ENCODE peak calls at places on chromosomes 12 and 14, in four cellular contexts. L is H1, Z is tibial nerve, X is upper lobe of left lung. S is an unnamed sample.

GRCh38 chr12:66550626-66551025 is 128.2 kb downstream of the GRIP1 start:
- DNase-seq in L (no peak), Z (no peak), X (no peak), S (no peak)

GRCh38 chr14:51697848-51698247 is 46.1 kb downstream of the FRMD6 start:
- DNase-seq in L (no peak), Z (no peak), X (no peak), S (no peak)

GRCh38 chr12:80316141-80316700 is 127.8 kb upstream of the PTPRQ start:
- DNase-seq in L (no peak), Z (no peak), X (no peak), S (no peak)

GRCh38 chr12:6772331-6772695 is at the start of gene LAG3:
- DNase-seq in L (no peak), Z (no peak), X (no peak), S (peak; percentile 38)

GRCh38 chr14:22555573-22556011 is 33.4 kb downstream of the DAD1 start:
- DNase-seq in L (no peak), Z (no peak), X (no peak), S (no peak)

GRCh38 chr12:116982721-116983502 is 72.2 kb downstream of the FBXW8 start:
- DNase-seq in L (no peak), Z (no peak), X (no peak), S (no peak)

GRCh38 chr12:55653031-55653430 is 16.3 kb downstream of the OR10P1 start:
- DNase-seq in L (no peak), Z (no peak), X (no peak), S (no peak)

GRCh38 chr14:23123419-23123818 is 4.4 kb upstream of the CEBPE start:
- DNase-seq in L (no peak), Z (no peak), X (peak; percentile 78), S (peak; percentile 90)

GRCh38 chr12:82880442-82880901 is 193.8 kb downstream of the TMTC2 start:
- DNase-seq in L (no peak), Z (no peak), X (no peak), S (no peak)

GRCh38 chr12:57522887-57523705 is 472 bp downstream of the MBD6 start:
- DNase-seq in L (peak; percentile 65), Z (peak; percentile 43), X (peak; percentile 73), S (peak; percentile 54)

GRCh38 chr14:97706814-97707213 is 909.6 kb downstream of the VRK1 start:
- DNase-seq in L (no peak), Z (no peak), X (no peak), S (no peak)

GRCh38 chr14:61502459-61503093 is 181.2 kb downstream of the PRKCH start:
- DNase-seq in L (no peak), Z (no peak), X (no peak), S (no peak)

GRCh38 chr12:131755305-131756113 is 44.6 kb downstream of the SFSWAP start:
- DNase-seq in L (no peak), Z (no peak), X (no peak), S (no peak)

GRCh38 chr12:92648242-92649031 is 54.4 kb upstream of the PLEKHG7 start:
- DNase-seq in L (no peak), Z (no peak), X (no peak), S (no peak)

GRCh38 chr12:111748867-111749266 is 17.9 kb upstream of the ALDH2 start:
- DNase-seq in L (no peak), Z (no peak), X (no peak), S (no peak)

GRCh38 chr14:39491134-39491541 is 58.9 kb upstream of the FBXO33 start:
- DNase-seq in L (peak; percentile 46), Z (no peak), X (no peak), S (no peak)

GRCh38 chr14:68780358-68781160 is 12.3 kb downstream of the ZFP36L1 start:
- DNase-seq in L (no peak), Z (peak; percentile 33), X (peak; percentile 59), S (peak; percentile 68)

GRCh38 chr14:73211251-73211650 is 26.1 kb upstream of the PAPLN start:
- DNase-seq in L (no peak), Z (no peak), X (no peak), S (no peak)

GRCh38 chr12:21906919-21907642 is 34.1 kb downstream of the ABCC9 start:
- DNase-seq in L (no peak), Z (no peak), X (no peak), S (no peak)

GRCh38 chr12:78530065-78530765 is 334.4 kb upstream of the SYT1 start:
- DNase-seq in L (no peak), Z (no peak), X (no peak), S (no peak)

DNA sequence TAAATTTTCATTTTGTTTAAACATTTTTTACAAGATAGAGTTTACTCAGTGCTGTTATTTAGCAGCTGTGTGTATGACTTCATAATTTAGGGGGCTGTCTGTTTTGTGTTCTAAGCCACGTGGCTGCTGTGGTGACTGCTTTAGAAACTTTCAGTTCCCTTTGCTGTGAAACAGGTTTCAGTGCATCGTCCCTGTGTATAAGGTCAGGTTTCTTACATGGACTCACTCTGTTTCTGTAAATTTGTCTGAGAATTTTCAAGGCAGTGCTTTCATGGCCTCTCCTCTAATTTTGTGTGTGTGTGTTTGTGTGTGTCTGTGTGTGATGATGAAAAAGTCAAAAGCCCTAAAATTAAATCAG is 32.4 kb downstream of the BICD1 start:
- DNase-seq in L (no peak), Z (peak; percentile 16), X (no peak), S (peak; percentile 46)
- TF ChIP-seq POLR2A in L (no peak), Z (no peak), X (no peak), S (no peak)

GRCh38 chr12:75714462-75715322 is 203.3 kb upstream of the KRR1 start:
- DNase-seq in L (no peak), Z (no peak), X (no peak), S (no peak)

GRCh38 chr12:75713434-75713833 is 202.0 kb upstream of the KRR1 start:
- DNase-seq in L (no peak), Z (no peak), X (no peak), S (no peak)

GRCh38 chr12:75711276-75711675 is 199.9 kb upstream of the KRR1 start:
- DNase-seq in L (no peak), Z (no peak), X (no peak), S (no peak)

GRCh38 chr12:75710361-75711069 is 199.1 kb upstream of the KRR1 start:
- DNase-seq in L (no peak), Z (no peak), X (no peak), S (no peak)

DNA sequence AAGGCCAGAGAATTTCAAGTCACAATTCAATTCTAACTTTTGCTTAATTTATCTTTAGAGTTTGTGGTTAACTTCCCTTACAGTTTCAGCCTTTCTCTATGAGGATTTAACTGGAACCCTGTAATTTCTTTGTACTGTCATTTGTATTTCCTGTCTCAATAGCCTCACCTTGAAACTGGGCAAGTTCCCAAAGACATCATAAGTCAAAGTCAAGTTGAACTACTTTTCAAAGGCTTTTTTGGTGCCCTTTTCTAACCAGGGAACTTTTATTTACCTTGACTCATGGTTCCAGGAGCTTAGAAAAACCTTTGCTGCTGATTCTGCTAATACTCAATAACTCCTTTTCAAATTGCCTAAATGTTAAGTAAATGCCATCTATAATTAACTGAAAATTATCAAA is 200.8 kb upstream of the KRR1 start:
- DNase-seq in L (no peak), Z (no peak), X (no peak), S (no peak)
- TF ChIP-seq EP300 in L (no peak), Z (no peak), X (no peak), S (no peak)

DNA sequence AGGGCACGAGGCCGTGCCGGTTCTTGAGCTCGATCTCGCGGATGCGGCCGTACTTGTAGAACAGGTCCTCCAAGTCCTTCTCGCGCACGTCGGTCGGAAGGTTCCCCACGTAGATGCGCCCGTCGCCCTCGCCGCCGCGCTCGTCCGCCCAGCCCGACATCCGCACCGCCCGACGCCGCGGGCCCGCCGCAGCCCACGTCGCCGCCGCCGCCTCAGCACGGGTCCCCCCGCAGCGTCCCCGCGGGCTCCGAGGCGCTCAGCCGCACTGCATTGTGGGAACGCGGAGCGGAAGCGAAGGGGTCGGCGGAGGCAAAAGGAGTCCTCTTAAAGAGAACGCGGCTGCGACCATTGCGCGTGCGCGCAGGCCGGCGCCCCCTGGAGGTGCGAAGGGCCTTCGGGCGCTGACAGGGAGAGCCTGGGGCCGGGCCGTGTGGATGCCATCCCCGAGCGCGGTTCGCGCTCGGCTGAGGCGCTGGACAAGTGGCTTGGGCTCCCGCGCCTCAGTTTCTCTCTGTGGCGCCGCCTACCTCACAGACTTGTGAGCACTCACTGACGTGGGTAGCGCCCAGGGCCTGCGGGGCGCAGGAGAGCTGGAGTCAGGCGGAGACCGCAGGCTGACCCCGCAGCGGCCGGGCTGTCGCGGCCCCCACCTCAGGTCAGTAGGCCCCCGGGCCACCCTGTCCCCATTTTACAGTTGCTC is at the start of gene SRSF9:
- DNase-seq in L (peak; percentile 99), Z (peak; percentile 90), X (peak; percentile 97), S (peak; percentile 96)
- TF ChIP-seq POLR2A in L (peak; percentile 89), Z (peak; percentile 61), X (peak; percentile 70), S (peak; percentile 51)

DNA sequence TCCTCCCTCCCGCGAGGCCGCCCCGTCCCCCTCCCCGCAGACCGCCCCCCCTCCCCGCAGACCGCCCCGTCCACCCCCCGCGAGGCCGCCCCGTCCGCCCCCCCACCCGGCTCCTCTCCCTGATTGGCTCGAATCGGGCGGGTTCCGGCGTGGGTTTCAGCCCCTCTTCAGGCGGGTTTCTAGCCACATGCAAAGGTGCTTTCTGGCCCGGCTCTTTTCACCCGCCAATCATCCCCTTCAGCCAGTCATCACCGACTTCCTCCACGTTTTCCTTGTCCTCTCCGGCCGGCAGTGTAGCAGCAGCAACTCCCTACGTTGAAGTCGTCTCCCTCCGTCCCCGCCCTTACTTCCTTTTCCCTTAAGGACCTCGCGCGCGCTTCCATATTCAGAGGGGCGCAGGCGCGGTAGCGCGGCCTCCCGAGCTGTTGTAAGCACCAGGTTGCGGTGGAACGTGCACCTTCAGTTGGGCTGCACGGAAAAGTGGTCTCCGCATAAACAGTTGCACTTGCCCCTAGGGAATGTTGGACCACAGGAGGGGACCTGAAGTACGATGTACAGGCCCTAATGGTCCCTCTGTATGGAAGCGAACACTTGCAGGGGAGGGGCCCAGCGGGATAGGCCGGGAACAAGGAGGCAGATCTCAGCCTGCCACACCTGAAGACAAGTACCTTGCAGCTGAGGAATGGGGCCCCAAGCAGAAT is 44.6 kb upstream of the ESR2 start:
- DNase-seq in L (peak; percentile 92), Z (peak; percentile 89), X (peak; percentile 99), S (peak; percentile 96)
- TF ChIP-seq EP300 in L (no peak), Z (peak; percentile 95), X (no peak), S (no peak)

DNA sequence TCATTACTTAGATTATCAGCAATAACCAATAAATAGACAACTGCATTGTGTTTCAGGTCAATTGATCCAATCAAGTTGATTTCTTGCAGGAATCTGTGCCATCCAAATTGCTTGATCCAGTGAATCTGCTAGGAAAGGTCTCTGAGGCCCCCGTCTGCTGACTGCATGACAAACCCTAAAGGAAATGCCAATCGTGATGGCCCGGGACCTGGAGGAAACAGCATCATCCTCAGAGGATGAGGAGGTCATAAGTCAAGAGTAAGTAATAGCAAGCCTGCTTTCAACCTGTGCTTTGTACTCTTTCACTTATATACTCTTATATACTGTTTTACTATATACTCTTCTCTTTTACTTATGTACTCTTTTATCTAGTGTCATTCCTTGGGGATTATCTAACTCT is 1.9 kb downstream of the TTLL5 start:
- DNase-seq in L (no peak), Z (no peak), X (no peak), S (no peak)
- TF ChIP-seq POLR2A in L (no peak), Z (no peak), X (no peak), S (no peak)

DNA sequence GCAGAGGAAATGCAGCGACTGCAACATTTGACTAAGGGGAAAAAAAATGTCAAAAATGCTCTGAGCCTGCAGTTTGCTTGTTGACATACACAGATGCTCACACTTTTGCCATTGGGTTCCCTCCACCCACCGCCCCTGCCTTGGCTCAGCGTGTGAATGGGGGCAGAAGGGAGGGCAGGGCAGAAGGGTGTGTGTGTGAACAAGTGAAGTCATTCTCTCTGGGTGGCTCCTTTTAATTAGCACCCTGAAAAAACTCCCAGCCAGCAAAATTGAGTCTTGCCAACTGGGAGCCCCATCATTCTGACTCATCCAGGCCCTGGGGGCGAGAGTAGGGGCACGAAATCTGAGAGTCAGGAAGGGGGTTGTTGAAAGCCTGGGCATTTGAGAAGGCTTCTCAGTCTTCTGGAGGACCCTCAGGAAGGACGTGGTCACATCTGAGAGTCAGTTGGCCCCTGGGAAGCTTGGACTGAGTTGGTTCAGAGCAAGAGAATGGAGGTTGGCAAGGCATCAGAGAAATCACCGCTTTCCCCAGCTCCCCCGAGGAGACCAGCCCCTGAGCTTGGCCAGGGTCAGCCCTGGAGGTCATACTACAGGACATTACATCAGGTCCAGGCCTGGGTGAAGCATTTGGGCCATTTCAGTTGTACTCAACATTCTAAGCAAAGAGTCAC is 22.6 kb upstream of the KRT78 start:
- DNase-seq in L (no peak), Z (peak; percentile 56), X (no peak), S (peak; percentile 68)
- TF ChIP-seq EP300 in L (no peak), Z (peak; percentile 93), X (no peak), S (no peak)

S was measured in transverse colon.